ENCODE peak calls at places on chromosomes 5 and 9, in four cellular contexts. P is Peyer's patch, Y is heart left ventricle, T is lower leg skin. N is an unnamed sample.

GRCh38 chr9:19127881-19128719 is 808 bp upstream of the PLIN2 start:
- DNase-seq in P (peak), Y (peak), T (peak), N (no peak)

GRCh38 chr5:169162407-169162806 is 138.5 kb downstream of the SLIT3 start:
- DNase-seq in P (no peak), Y (no peak), T (no peak), N (peak)

GRCh38 chr5:98742395-98743073 is 30.9 kb upstream of the RGMB start:
- DNase-seq in P (no peak), Y (no peak), T (no peak), N (no peak)

GRCh38 chr5:120695368-120695880 is 231.3 kb downstream of the PRR16 start:
- DNase-seq in P (no peak), Y (no peak), T (no peak), N (no peak)

GRCh38 chr5:98999631-99000030 is 70.8 kb upstream of the CHD1 start:
- DNase-seq in P (no peak), Y (no peak), T (no peak), N (no peak)

GRCh38 chr9:115883467-115884329 is 269.9 kb upstream of the PAPPA start:
- DNase-seq in P (no peak), Y (no peak), T (no peak), N (peak)

GRCh38 chr5:121962943-121963342 is 1.2 kb downstream of the SRFBP1 start:
- DNase-seq in P (no peak), Y (no peak), T (no peak), N (no peak)

GRCh38 chr9:70561805-70562395 is 147.4 kb upstream of the KLF9 start:
- DNase-seq in P (no peak), Y (no peak), T (no peak), N (no peak)

GRCh38 chr9:87497604-87498045 is at the start of gene DAPK1:
- DNase-seq in P (peak), Y (peak), T (peak), N (no peak)

GRCh38 chr9:82011133-82011532 is 22.6 kb downstream of the SPATA31D1 start:
- DNase-seq in P (no peak), Y (no peak), T (no peak), N (no peak)

GRCh38 chr9:119818726-119819435 is 449.6 kb upstream of the BRINP1 start:
- DNase-seq in P (no peak), Y (no peak), T (no peak), N (no peak)

GRCh38 chr5:53091304-53091703 is 18.3 kb downstream of the MOCS2 start:
- DNase-seq in P (no peak), Y (no peak), T (no peak), N (peak)

GRCh38 chr9:14260101-14260500 is 53.8 kb downstream of the NFIB start:
- DNase-seq in P (no peak), Y (no peak), T (no peak), N (no peak)

GRCh38 chr9:76912631-76913275 is 6.8 kb upstream of the PRUNE2 start:
- DNase-seq in P (no peak), Y (no peak), T (no peak), N (peak)

GRCh38 chr5:7850533-7851239 is at the start of gene CFAP90:
- DNase-seq in P (peak), Y (peak), T (no peak), N (no peak)

GRCh38 chr5:142757564-142757963 is 12.6 kb upstream of the ARHGAP26 start:
- DNase-seq in P (no peak), Y (no peak), T (no peak), N (no peak)

GRCh38 chr9:96574455-96574854 is 45.2 kb downstream of the CDC14B start:
- DNase-seq in P (no peak), Y (no peak), T (no peak), N (no peak)

GRCh38 chr9:132185164-132186009 is 23.5 kb downstream of the NTNG2 start:
- DNase-seq in P (no peak), Y (no peak), T (no peak), N (no peak)

GRCh38 chr9:137809038-137809630 is 68.4 kb upstream of the CACNA1B start:
- DNase-seq in P (no peak), Y (no peak), T (no peak), N (no peak)

GRCh38 chr9:69949396-69949795 is 94.3 kb upstream of the MAMDC2 start:
- DNase-seq in P (no peak), Y (no peak), T (no peak), N (no peak)

GRCh38 chr5:134127376-134127861 is 12.9 kb downstream of the TCF7 start:
- DNase-seq in P (no peak), Y (peak), T (no peak), N (no peak)

GRCh38 chr5:82669720-82670119 is 391.6 kb upstream of the RPS23 start:
- DNase-seq in P (no peak), Y (no peak), T (no peak), N (no peak)

GRCh38 chr5:127700237-127700766 is 2.9 kb upstream of the CCDC192 start:
- DNase-seq in P (no peak), Y (no peak), T (no peak), N (no peak)

GRCh38 chr9:4489562-4489918 is 728 bp upstream of the SLC1A1 start:
- DNase-seq in P (no peak), Y (no peak), T (no peak), N (no peak)

GRCh38 chr5:176553260-176554085 is 4.3 kb downstream of the CDHR2 start:
- DNase-seq in P (peak), Y (no peak), T (no peak), N (no peak)

GRCh38 chr5:124735169-124735858 is 11.1 kb downstream of the ZNF608 start:
- DNase-seq in P (peak), Y (no peak), T (no peak), N (no peak)

GRCh38 chr9:112541690-112542089 is 55.1 kb downstream of the KIAA1958 start:
- DNase-seq in P (no peak), Y (no peak), T (no peak), N (no peak)

GRCh38 chr9:24912767-24913166 is 367.1 kb upstream of the IZUMO3 start:
- DNase-seq in P (no peak), Y (no peak), T (no peak), N (peak)

GRCh38 chr5:174533127-174533453 is 191.3 kb upstream of the MSX2 start:
- DNase-seq in P (no peak), Y (no peak), T (no peak), N (peak)

GRCh38 chr5:39578887-39579497 is 154.2 kb upstream of the DAB2 start:
- DNase-seq in P (no peak), Y (no peak), T (no peak), N (no peak)

GRCh38 chr5:11563822-11564221 is 340.4 kb downstream of the CTNND2 start:
- DNase-seq in P (no peak), Y (no peak), T (no peak), N (no peak)

GRCh38 chr5:74638776-74639537 is 1.6 kb downstream of the ENC1 start:
- DNase-seq in P (no peak), Y (no peak), T (no peak), N (no peak)

GRCh38 chr5:109125755-109126429 is 283.9 kb downstream of the PJA2 start:
- DNase-seq in P (no peak), Y (no peak), T (no peak), N (no peak)

GRCh38 chr5:87009146-87009545 is 258.5 kb upstream of the RASA1 start:
- DNase-seq in P (no peak), Y (no peak), T (no peak), N (no peak)

GRCh38 chr9:109064963-109065701 is 51.8 kb upstream of the CTNNAL1 start:
- DNase-seq in P (no peak), Y (no peak), T (no peak), N (peak)

GRCh38 chr5:135373747-135374515 is 25.1 kb downstream of the MACROH2A1 start:
- DNase-seq in P (no peak), Y (peak), T (no peak), N (no peak)

GRCh38 chr5:173888473-173889135 is 455 bp downstream of the CPEB4 start:
- DNase-seq in P (peak), Y (peak), T (no peak), N (no peak)

GRCh38 chr9:135244751-135245221 is 157.3 kb downstream of the OLFM1 start:
- DNase-seq in P (no peak), Y (peak), T (no peak), N (no peak)

GRCh38 chr5:161406880-161407279 is 139.6 kb downstream of the GABRB2 start:
- DNase-seq in P (no peak), Y (no peak), T (no peak), N (no peak)

GRCh38 chr5:150146235-150146634 is 9.4 kb downstream of the PDGFRB start:
- DNase-seq in P (no peak), Y (no peak), T (no peak), N (no peak)

GRCh38 chr5:150143725-150144058 is 12.0 kb downstream of the PDGFRB start:
- DNase-seq in P (no peak), Y (no peak), T (no peak), N (no peak)

GRCh38 chr5:150142800-150143724 is 12.6 kb downstream of the PDGFRB start:
- DNase-seq in P (no peak), Y (peak), T (peak), N (peak)

GRCh38 chr5:150144211-150144801 is 11.3 kb downstream of the PDGFRB start:
- DNase-seq in P (no peak), Y (peak), T (no peak), N (no peak)

GRCh38 chr5:150144876-150145275 is 10.8 kb downstream of the PDGFRB start:
- DNase-seq in P (no peak), Y (no peak), T (no peak), N (no peak)
- TF ChIP-seq POLR2A in P (no peak), Y (no peak), T (no peak), N (no peak)

GRCh38 chr5:178335287-178336030 is 102.9 kb upstream of the PHYKPL start:
- DNase-seq in P (no peak), Y (peak), T (no peak), N (no peak)
- TF ChIP-seq POLR2A in P (no peak), Y (no peak), T (no peak), N (no peak)

GRCh38 chr9:128055222-128056040 is 11.7 kb downstream of the NAIF1 start:
- DNase-seq in P (no peak), Y (peak), T (peak), N (no peak)
- TF ChIP-seq POLR2A in P (no peak), Y (no peak), T (no peak), N (no peak)

DNA sequence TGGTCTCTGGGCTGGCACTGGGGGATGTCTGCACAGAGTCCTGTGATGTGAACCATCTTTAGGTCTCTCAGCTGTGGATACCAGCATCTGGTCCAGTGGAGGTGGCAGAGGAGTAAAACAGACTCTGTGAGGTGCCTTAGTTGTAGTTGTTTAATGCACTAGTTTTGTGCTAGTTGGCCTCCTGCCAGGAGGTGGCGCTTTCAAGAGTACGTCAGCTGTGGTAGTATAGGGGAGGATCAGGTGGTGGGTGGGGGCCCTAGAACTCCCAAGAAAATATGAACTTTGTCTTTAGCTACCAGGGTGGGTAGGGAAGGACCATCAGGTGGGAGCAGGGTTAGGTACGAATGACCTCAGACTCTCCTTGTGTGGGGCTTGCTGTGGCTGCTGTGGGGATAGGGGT is 197.1 kb downstream of the TMC1 start:
- DNase-seq in P (no peak), Y (no peak), T (no peak), N (no peak)
- TF ChIP-seq POLR2A in P (no peak), Y (no peak), T (no peak), N (no peak)

GRCh38 chr5:155128786-155129512 is 115.4 kb downstream of the KIF4B start:
- DNase-seq in P (no peak), Y (no peak), T (peak), N (no peak)

GRCh38 chr5:155125696-155126095 is 112.1 kb downstream of the KIF4B start:
- DNase-seq in P (no peak), Y (no peak), T (no peak), N (no peak)

GRCh38 chr5:155129513-155129880 is 115.9 kb downstream of the KIF4B start:
- DNase-seq in P (no peak), Y (no peak), T (no peak), N (no peak)

GRCh38 chr5:155126573-155126972 is 113.0 kb downstream of the KIF4B start:
- DNase-seq in P (no peak), Y (no peak), T (no peak), N (no peak)

DNA sequence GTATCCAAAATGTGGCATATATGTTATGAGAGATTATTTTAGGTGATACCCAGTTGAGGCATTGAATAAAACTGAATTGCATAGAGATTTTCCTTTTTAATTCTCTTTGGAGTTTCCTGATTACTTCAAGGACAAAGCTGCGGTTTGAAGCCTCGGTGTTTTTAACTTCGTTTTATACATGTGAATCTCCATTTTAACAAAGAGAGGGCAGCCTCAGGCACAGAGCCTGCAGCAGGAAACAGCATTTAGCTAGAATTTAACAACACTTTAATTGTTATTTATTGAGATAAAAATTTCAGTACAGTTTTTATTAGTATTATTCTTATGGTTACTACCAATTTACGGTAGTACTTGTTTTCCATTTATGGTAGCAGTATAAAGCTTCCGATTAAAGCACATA is 114.0 kb downstream of the KIF4B start:
- DNase-seq in P (no peak), Y (no peak), T (no peak), N (no peak)
- TF ChIP-seq POLR2A in P (no peak), Y (no peak), T (no peak), N (no peak)

GRCh38 chr5:139414601-139415121 is 10.8 kb upstream of the SPATA24 start:
- DNase-seq in P (no peak), Y (peak), T (no peak), N (no peak)
- TF ChIP-seq POLR2A in P (peak), Y (no peak), T (no peak), N (no peak)

GRCh38 chr5:434443-435146 is 8.4 kb upstream of the EXOC3 start:
- DNase-seq in P (peak), Y (no peak), T (no peak), N (no peak)

GRCh38 chr5:435156-435790 is 7.7 kb upstream of the EXOC3 start:
- DNase-seq in P (peak), Y (no peak), T (no peak), N (no peak)

GRCh38 chr5:437281-437771 is 5.7 kb upstream of the EXOC3 start:
- DNase-seq in P (peak), Y (no peak), T (no peak), N (no peak)

GRCh38 chr5:436641-436975 is 6.4 kb upstream of the EXOC3 start:
- DNase-seq in P (no peak), Y (no peak), T (no peak), N (no peak)

GRCh38 chr5:435961-436640 is 6.9 kb upstream of the EXOC3 start:
- DNase-seq in P (peak), Y (no peak), T (no peak), N (peak)
- TF ChIP-seq POLR2A in P (no peak), Y (no peak), T (no peak), N (no peak)

GRCh38 chr9:37380570-37380969 is 41.9 kb upstream of the GRHPR start:
- DNase-seq in P (no peak), Y (no peak), T (no peak), N (no peak)

GRCh38 chr9:37374892-37375291 is 47.6 kb upstream of the GRHPR start:
- DNase-seq in P (no peak), Y (no peak), T (no peak), N (no peak)

GRCh38 chr9:37378613-37379004 is 43.9 kb upstream of the GRHPR start:
- DNase-seq in P (no peak), Y (no peak), T (no peak), N (no peak)

GRCh38 chr9:37379835-37380234 is 42.7 kb upstream of the GRHPR start:
- DNase-seq in P (no peak), Y (no peak), T (no peak), N (no peak)

DNA sequence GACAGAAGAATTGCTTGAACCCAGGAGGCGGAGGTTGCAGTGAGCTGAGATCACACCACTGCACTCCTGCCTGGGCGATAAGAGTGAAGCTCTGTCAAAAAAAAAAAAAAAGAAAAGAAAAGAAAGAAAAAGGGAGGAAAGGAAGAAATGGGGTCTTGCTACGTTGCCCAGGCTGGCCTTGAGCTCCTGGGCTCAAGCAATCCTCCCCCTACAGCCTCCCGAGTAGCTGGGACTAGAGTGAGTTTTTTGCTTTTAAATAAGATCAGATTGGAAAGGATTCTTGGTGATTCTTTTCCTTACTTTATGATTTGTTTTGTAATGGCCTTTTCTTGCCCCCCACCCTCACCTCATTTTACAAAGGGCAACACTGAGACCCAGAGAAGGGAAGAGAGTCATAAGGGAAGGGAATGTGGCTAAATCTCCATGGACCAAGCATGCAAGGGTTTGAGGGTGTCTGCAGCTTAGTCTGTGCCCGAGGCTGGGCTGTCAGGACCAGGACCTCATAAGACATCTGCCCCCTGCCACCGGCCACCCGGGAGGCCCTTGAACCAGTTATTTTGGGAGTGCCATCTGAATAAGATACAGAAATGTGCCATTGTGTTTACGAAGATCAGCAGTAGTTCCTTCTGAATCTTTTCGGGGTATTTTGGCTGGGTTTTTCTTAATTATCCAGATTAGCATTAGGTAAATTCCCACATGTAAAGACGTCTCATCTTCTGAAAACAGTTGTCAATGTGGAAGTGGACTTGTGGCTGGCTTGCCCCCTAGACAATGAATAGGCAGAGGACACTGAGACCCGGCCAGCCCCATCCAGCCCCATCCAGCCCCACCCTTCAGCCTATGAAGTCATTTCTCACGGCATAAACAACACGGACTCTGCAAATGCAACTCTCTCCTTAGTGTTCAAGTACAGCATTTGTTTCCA is 44.5 kb upstream of the GRHPR start:
- DNase-seq in P (no peak), Y (no peak), T (no peak), N (no peak)
- TF ChIP-seq POLR2A in P (no peak), Y (no peak), T (no peak), N (no peak)

GRCh38 chr9:35690447-35691324 is 961 bp upstream of the TPM2 start:
- DNase-seq in P (peak), Y (peak), T (peak), N (peak)
- TF ChIP-seq POLR2A in P (no peak), Y (peak), T (no peak), N (peak)